ENCODE peak calls at places on chromosomes 4 and X, in four cellular contexts. W is K562; T is CD4-positive, alpha-beta memory T cell; J is AG04450. Q is an unnamed sample.

GRCh38 chrX:155745792-155746191 is 133.0 kb upstream of the TMLHE start:
- DNase-seq in J (no peak), W (peak; percentile 87), T (no peak), Q (no peak)

GRCh38 chr4:163191999-163192398 is 25.3 kb upstream of the NAF1 start:
- DNase-seq in W (peak; percentile 71), T (no peak), J (no peak), Q (no peak)

GRCh38 chr4:2334826-2335728 is 73.2 kb upstream of the MXD4 start:
- DNase-seq in T (no peak), J (no peak), W (no peak), Q (no peak)

GRCh38 chr4:172980178-172980577 is 188.4 kb upstream of the GALNT7 start:
- DNase-seq in T (no peak), J (no peak), W (no peak), Q (no peak)

GRCh38 chr4:76801621-76802545 is 96.1 kb downstream of the SOWAHB start:
- DNase-seq in J (no peak), W (no peak), T (no peak), Q (no peak)

GRCh38 chr4:112847781-112848180 is 201.7 kb upstream of the ANK2 start:
- DNase-seq in W (no peak), T (no peak), J (no peak), Q (no peak)

GRCh38 chr4:165476214-165477098 is 97.6 kb downstream of the CPE start:
- DNase-seq in J (no peak), T (no peak), W (peak; percentile 91), Q (no peak)

GRCh38 chr4:8165374-8165896 is 6.8 kb upstream of the ABLIM2 start:
- DNase-seq in W (no peak), T (no peak), J (no peak), Q (no peak)

GRCh38 chr4:124203613-124204284 is 508.8 kb downstream of the ANKRD50 start:
- DNase-seq in T (no peak), J (peak; percentile 29), W (no peak), Q (no peak)

GRCh38 chr4:86338521-86338920 is 21.3 kb downstream of the MAPK10 start:
- DNase-seq in W (no peak), J (no peak), T (no peak), Q (no peak)

GRCh38 chrX:318068-318738 is 393 bp downstream of the GTPBP6 start:
- DNase-seq in T (peak; percentile 99), J (peak; percentile 93), W (peak; percentile 98), Q (peak; percentile 93)

GRCh38 chrX:18194688-18195087 is 26.0 kb downstream of the BEND2 start:
- DNase-seq in W (no peak), J (no peak), T (no peak), Q (no peak)

GRCh38 chrX:140503230-140503585 is 1.7 kb downstream of the SOX3 start:
- DNase-seq in T (no peak), W (no peak), J (no peak), Q (no peak)

GRCh38 chr4:149825336-149825735 is 9.7 kb upstream of the IQCM start:
- DNase-seq in W (no peak), J (no peak), T (no peak), Q (no peak)

GRCh38 chr4:3223986-3224748 is 24.8 kb upstream of the MSANTD1 start:
- DNase-seq in J (no peak), T (no peak), W (no peak), Q (no peak)

GRCh38 chr4:73978886-73979285 is 2.9 kb downstream of the PF4 start:
- DNase-seq in T (no peak), J (peak; percentile 47), W (peak; percentile 20), Q (no peak)

GRCh38 chr4:81919238-81919637 is 447.5 kb upstream of the RASGEF1B start:
- DNase-seq in W (peak; percentile 35), T (no peak), J (no peak), Q (no peak)

GRCh38 chrX:130097507-130098201 is 12.6 kb downstream of the ELF4 start:
- DNase-seq in T (peak; percentile 47), W (no peak), J (no peak), Q (no peak)

GRCh38 chr4:145663194-145663593 is 16.8 kb upstream of the C4orf51 start:
- DNase-seq in J (no peak), T (no peak), W (no peak), Q (no peak)

GRCh38 chr4:186144596-186145569 is 40.4 kb downstream of the FAM149A start:
- DNase-seq in T (no peak), W (peak; percentile 20), J (no peak), Q (no peak)

GRCh38 chr4:38180456-38180855 is 220.3 kb downstream of the PTTG2 start:
- DNase-seq in W (no peak), T (no peak), J (no peak), Q (no peak)

GRCh38 chr4:72858328-72858727 is 211.2 kb downstream of the COX18 start:
- DNase-seq in J (peak; percentile 65), T (no peak), W (no peak), Q (peak; percentile 23)

GRCh38 chr4:139887962-139888735 is 222.5 kb downstream of the MGST2 start:
- DNase-seq in T (no peak), J (no peak), W (no peak), Q (no peak)

GRCh38 chr4:111434581-111434980 is 710.7 kb upstream of the FAM241A start:
- DNase-seq in J (no peak), T (no peak), W (no peak), Q (no peak)

GRCh38 chr4:169256101-169256612 is 14.6 kb downstream of the SH3RF1 start:
- DNase-seq in J (no peak), T (no peak), W (no peak), Q (no peak)

GRCh38 chrX:104486691-104487090 is 79.3 kb upstream of the IL1RAPL2 start:
- DNase-seq in W (no peak), J (no peak), T (no peak), Q (no peak)

GRCh38 chr4:74039065-74039763 is 725 bp upstream of the CXCL3 start:
- DNase-seq in J (no peak), W (peak; percentile 31), T (no peak), Q (no peak)

GRCh38 chrX:41670108-41670507 is 18.7 kb upstream of the GPR34 start:
- DNase-seq in W (no peak), J (no peak), T (no peak), Q (no peak)

GRCh38 chrX:149151805-149152757 is 353.0 kb downstream of the IDS start:
- DNase-seq in T (no peak), W (no peak), J (no peak), Q (no peak)

GRCh38 chr4:2887343-2887742 is 43.7 kb downstream of the ADD1 start:
- DNase-seq in W (no peak), T (no peak), J (no peak), Q (no peak)

GRCh38 chr4:987689-988513 is 1.1 kb downstream of the IDUA start:
- DNase-seq in J (no peak), T (no peak), W (no peak), Q (no peak)

GRCh38 chrX:134933248-134933647 is 57.5 kb upstream of the SMIM10 start:
- DNase-seq in W (no peak), J (no peak), T (no peak), Q (no peak)